ENCODE peak calls at places on chromosomes 11 and 22, in five cellular contexts. J is IMR-90, D is A549, X is HepG2, Z is GM12878. C is an unnamed sample.

GRCh38 chr22:17777005-17777716 is 2.9 kb upstream of the BID start:
- DNase-seq in J (no peak), X (peak), Z (peak), D (no peak), C (peak)

GRCh38 chr11:128929991-128930390 is 12.7 kb downstream of the TP53AIP1 start:
- DNase-seq in J (peak), Z (no peak), X (no peak), D (no peak), C (no peak)

GRCh38 chr11:846496-847098 is 3.9 kb downstream of the TSPAN4 start:
- DNase-seq in J (peak), X (no peak), Z (no peak), D (no peak), C (no peak)

GRCh38 chr11:134571301-134571700 is 159.3 kb upstream of the B3GAT1 start:
- DNase-seq in J (no peak), D (no peak), Z (no peak), X (no peak), C (no peak)

GRCh38 chr11:104668797-104669463 is 229.3 kb downstream of the CASP12 start:
- DNase-seq in X (peak), Z (no peak), J (peak), D (no peak), C (no peak)

GRCh38 chr22:24703101-24703500 is 71.4 kb downstream of the PIWIL3 start:
- DNase-seq in Z (no peak), J (peak), X (peak), D (no peak), C (peak)

GRCh38 chr22:33044059-33044458 is 14.1 kb downstream of the SYN3 start:
- DNase-seq in Z (no peak), D (no peak), J (no peak), X (no peak), C (no peak)

GRCh38 chr22:31530816-31531180 is 34.5 kb downstream of the SFI1 start:
- DNase-seq in D (no peak), X (no peak), Z (no peak), J (no peak), C (no peak)

GRCh38 chr22:28207281-28208030 is 288.4 kb upstream of the PITPNB start:
- DNase-seq in Z (no peak), D (no peak), J (peak), X (no peak), C (no peak)

GRCh38 chr11:60357771-60358170 is 20.6 kb upstream of the MS4A7 start:
- DNase-seq in X (no peak), D (no peak), J (no peak), Z (no peak), C (no peak)

GRCh38 chr11:120556841-120557240 is 45.3 kb downstream of the GRIK4 start:
- DNase-seq in X (no peak), D (no peak), Z (no peak), J (no peak), C (no peak)

GRCh38 chr22:17864398-17865182 is 90.3 kb upstream of the BID start:
- DNase-seq in J (no peak), D (no peak), Z (no peak), X (no peak), C (no peak)

GRCh38 chr11:44858796-44859527 is 91.7 kb downstream of the TP53I11 start:
- DNase-seq in Z (no peak), J (no peak), X (no peak), D (no peak), C (no peak)

GRCh38 chr22:17154971-17155370 is 4.1 kb downstream of the HDHD5 start:
- DNase-seq in X (no peak), Z (no peak), D (no peak), J (no peak), C (no peak)

GRCh38 chr11:132126973-132127900 is 756.8 kb downstream of the NTM start:
- DNase-seq in D (no peak), X (peak), J (peak), Z (no peak), C (no peak)

GRCh38 chr11:114279778-114280532 is 16.2 kb upstream of the NNMT start:
- DNase-seq in X (no peak), Z (no peak), D (no peak), J (peak), C (no peak)

GRCh38 chr11:19577849-19578619 is 134.6 kb upstream of the NAV2 start:
- DNase-seq in Z (no peak), D (no peak), X (no peak), J (peak), C (no peak)
- TF ChIP-seq SMC3 in Z (no peak), D (no peak), X (no peak), J (no peak), C (no peak)

GRCh38 chr11:8250446-8250845 is 13.2 kb downstream of the LMO1 start:
- DNase-seq in X (no peak), Z (no peak), D (no peak), J (no peak), C (no peak)
- TF ChIP-seq CEBPB in X (no peak), Z (no peak), D (no peak), J (no peak), C (no peak)

GRCh38 chr22:44707752-44708151 is 5.7 kb downstream of the PRR5 start:
- DNase-seq in D (no peak), X (no peak), Z (no peak), J (peak), C (no peak)

GRCh38 chr22:44710474-44711235 is 8.7 kb downstream of the PRR5 start:
- DNase-seq in J (no peak), X (no peak), D (no peak), Z (no peak), C (peak)

GRCh38 chr22:44711236-44711560 is 9.2 kb downstream of the PRR5 start:
- DNase-seq in J (no peak), X (no peak), D (no peak), Z (no peak), C (no peak)

GRCh38 chr22:44711701-44712100 is 9.7 kb downstream of the PRR5 start:
- DNase-seq in X (no peak), J (no peak), Z (no peak), D (no peak), C (no peak)

GRCh38 chr22:44709881-44710400 is 7.9 kb downstream of the PRR5 start:
- DNase-seq in D (no peak), X (no peak), J (no peak), Z (no peak), C (peak)
- TF ChIP-seq SMC3 in D (no peak), X (no peak), J (no peak), Z (no peak), C (no peak)

GRCh38 chr11:76736773-76737495 is 46.2 kb upstream of the TSKU start:
- DNase-seq in D (no peak), Z (no peak), X (no peak), J (no peak), C (no peak)

GRCh38 chr11:76740772-76741171 is 42.4 kb upstream of the TSKU start:
- DNase-seq in X (no peak), Z (no peak), D (no peak), J (no peak), C (peak)

GRCh38 chr11:76739798-76740197 is 43.4 kb upstream of the TSKU start:
- DNase-seq in X (no peak), Z (no peak), J (no peak), D (no peak), C (no peak)

GRCh38 chr11:76736266-76736665 is 46.9 kb upstream of the TSKU start:
- DNase-seq in Z (no peak), J (no peak), X (no peak), D (no peak), C (no peak)

DNA sequence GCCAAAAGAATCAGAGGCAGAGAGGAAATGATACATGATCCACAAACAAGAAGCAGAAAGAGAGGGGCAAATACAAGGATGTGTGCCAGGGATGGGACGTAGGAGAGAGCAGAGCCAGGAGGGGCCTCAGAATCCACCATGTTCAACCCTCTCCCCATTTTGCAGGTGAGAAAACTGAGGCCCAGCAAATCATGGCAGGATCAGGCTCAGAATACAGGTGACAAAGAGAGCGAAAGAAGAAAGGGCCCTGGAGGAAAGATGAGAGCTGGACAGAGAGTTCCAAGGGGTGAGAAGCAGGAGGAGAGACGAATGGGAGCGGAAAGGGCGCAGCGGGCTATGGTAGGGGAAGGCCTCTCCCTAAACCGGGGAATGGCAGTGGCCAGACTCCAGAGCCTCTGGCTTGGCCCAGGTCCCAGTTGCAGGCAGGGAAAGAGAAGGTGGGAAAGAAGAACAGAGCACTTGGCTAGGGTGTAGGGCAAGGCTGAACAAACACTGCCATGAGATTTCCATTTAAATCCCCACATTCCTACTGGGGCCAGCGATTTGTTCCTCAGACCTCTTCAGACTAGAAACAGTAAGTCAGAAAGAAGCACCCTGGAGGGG is 44.4 kb upstream of the TSKU start:
- DNase-seq in J (no peak), D (no peak), X (no peak), Z (no peak), C (no peak)
- TF ChIP-seq CEBPB in J (no peak), D (no peak), X (no peak), Z (no peak), C (no peak)

DNA sequence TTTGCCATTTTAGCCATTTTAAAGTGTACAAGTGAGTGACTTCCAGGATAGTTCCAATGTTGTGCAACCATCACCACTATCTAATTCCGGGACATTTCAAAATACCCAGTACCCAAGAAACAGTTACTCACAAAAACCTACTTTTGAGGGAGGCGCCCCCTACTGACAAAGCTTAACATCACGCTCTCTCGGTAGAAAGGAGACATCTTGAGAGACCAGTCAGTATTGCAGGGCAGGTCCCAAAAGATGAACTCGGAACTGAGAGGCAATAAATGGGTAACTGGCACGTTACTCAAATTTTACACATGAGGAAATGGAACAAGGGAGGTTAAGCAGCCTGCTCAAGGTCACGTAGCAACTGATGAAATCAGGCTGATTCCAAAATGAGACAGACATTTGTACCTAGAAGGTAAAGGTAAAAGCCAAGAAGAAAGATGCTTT is 50.0 kb upstream of the POU2AF1 start:
- DNase-seq in D (no peak), X (peak), J (peak), Z (no peak), C (peak)
- TF ChIP-seq SMC3 in D (peak), X (peak), J (peak), Z (peak), C (peak)

GRCh38 chr11:63668396-63668795 is 2.8 kb downstream of the ATL3 start:
- DNase-seq in D (no peak), Z (no peak), X (no peak), J (no peak), C (no peak)
- TF ChIP-seq CEBPB in D (no peak), Z (no peak), X (no peak), J (peak), C (no peak)

GRCh38 chr22:19927696-19928095 is 13.9 kb upstream of the COMT start:
- DNase-seq in Z (no peak), X (no peak), D (no peak), J (no peak), C (no peak)
- TF ChIP-seq SMC3 in Z (no peak), X (no peak), D (no peak), J (no peak), C (no peak)